ENCODE peak calls at places on chromosomes 7 and 10, in six cellular contexts. M, N, A, F, E and I are unnamed samples.

GRCh38 chr10:45001382-45002148 is 842 bp downstream of the ZNF22 start:
- DNase-seq in M (peak; percentile 34), N (peak; percentile 32), A (no peak), F (peak; percentile 73), E (peak; percentile 42), I (peak; percentile 71)

GRCh38 chr7:140876519-140877248 is 48.0 kb downstream of the BRAF start:
- DNase-seq in M (no peak), N (no peak), A (no peak), F (peak; percentile 80), E (no peak), I (peak; percentile 67)

GRCh38 chr7:45647967-45648670 is 74.0 kb downstream of the ADCY1 start:
- DNase-seq in M (no peak), N (no peak), A (no peak), F (no peak), E (no peak), I (no peak)

GRCh38 chr10:43305881-43306280 is 39.0 kb upstream of the RASGEF1A start:
- DNase-seq in M (no peak), N (no peak), A (no peak), F (no peak), E (no peak), I (peak; percentile 3)

GRCh38 chr10:70255329-70256299 is 22.4 kb upstream of the PPA1 start:
- DNase-seq in M (no peak), N (no peak), A (no peak), F (peak; percentile 69), E (peak; percentile 35), I (peak; percentile 16)

GRCh38 chr7:98286093-98286525 is 4.6 kb downstream of the BRI3 start:
- DNase-seq in M (no peak), N (no peak), A (no peak), F (peak; percentile 29), E (no peak), I (peak; percentile 94)

GRCh38 chr7:30870821-30871518 is 40.7 kb upstream of the AQP1 start:
- DNase-seq in M (no peak), N (no peak), A (no peak), F (no peak), E (no peak), I (no peak)

GRCh38 chr7:47534322-47535032 is 47.4 kb downstream of the TNS3 start:
- DNase-seq in M (no peak), N (no peak), A (no peak), F (no peak), E (no peak), I (no peak)

GRCh38 chr7:77434570-77434969 is 18.4 kb upstream of the GSAP start:
- DNase-seq in M (no peak), N (no peak), A (no peak), F (peak; percentile 70), E (no peak), I (peak; percentile 56)

GRCh38 chr10:99172130-99172738 is 63.4 kb downstream of the HPSE2 start:
- DNase-seq in M (no peak), N (no peak), A (peak; percentile 13), F (peak; percentile 8), E (peak; percentile 63), I (peak; percentile 59)

GRCh38 chr7:150940446-150941102 is 37.5 kb downstream of the KCNH2 start:
- DNase-seq in M (no peak), N (no peak), A (no peak), F (no peak), E (no peak), I (no peak)

GRCh38 chr7:139620676-139621344 is 97.3 kb downstream of the CLEC2L start:
- DNase-seq in M (peak; percentile 45), N (no peak), A (no peak), F (no peak), E (peak; percentile 74), I (peak; percentile 29)

GRCh38 chr10:49139000-49139865 is 5.4 kb upstream of the FAM170B start:
- DNase-seq in M (no peak), N (no peak), A (no peak), F (peak; percentile 85), E (no peak), I (peak; percentile 95)

GRCh38 chr7:156579566-156579965 is 61.0 kb upstream of the RNF32 start:
- DNase-seq in M (no peak), N (no peak), A (no peak), F (no peak), E (no peak), I (no peak)

GRCh38 chr7:140526214-140526613 is 46.9 kb upstream of the MKRN1 start:
- DNase-seq in M (no peak), N (no peak), A (no peak), F (no peak), E (peak; percentile 51), I (no peak)

GRCh38 chr7:73918926-73919693 is 58.2 kb downstream of the TMEM270 start:
- DNase-seq in M (no peak), N (no peak), A (no peak), F (no peak), E (peak; percentile 82), I (no peak)

GRCh38 chr7:113118074-113118959 is at the start of gene SMIM30:
- DNase-seq in M (peak; percentile 88), N (peak; percentile 75), A (no peak), F (peak; percentile 94), E (peak; percentile 86), I (peak; percentile 89)

GRCh38 chr10:51878695-51879094 is 179.3 kb upstream of the CSTF2T start:
- DNase-seq in M (no peak), N (no peak), A (no peak), F (no peak), E (no peak), I (no peak)